ENCODE peak calls at places on chromosomes 16 and 17, in ten cellular contexts. M is astrocyte of the spinal cord, E is cardiac muscle cell, I is H7, N is SJCRH30, L is tibial nerve, G is prostate gland, R is pancreas, S is ovary, W is AG10803. V is an unnamed sample.
A peak's percentile ranks its signal among the peaks of the same experiment; 100 is the strongest.

GRCh38 chr16:15757630-15758251 is 99.1 kb downstream of the MYH11 start:
- DNase-seq in N (no peak), S (no peak), M (no peak), G (no peak), L (no peak), W (no peak), R (no peak), E (no peak), I (peak; percentile 43), V (peak; percentile 41)

GRCh38 chr17:16938031-16938430 is 33.9 kb downstream of the TNFRSF13B start:
- DNase-seq in L (no peak), N (no peak), I (peak; percentile 1), G (no peak), E (no peak), W (no peak), S (no peak), R (no peak), M (no peak), V (no peak)

GRCh38 chr17:74394275-74394950 is 27.1 kb downstream of the GPR142 start:
- DNase-seq in I (no peak), R (no peak), W (no peak), L (no peak), G (no peak), S (no peak), M (no peak), E (no peak), N (no peak), V (peak; percentile 61)

GRCh38 chr16:57648125-57648524 is 19.7 kb downstream of the ADGRG1 start:
- DNase-seq in M (no peak), N (no peak), L (no peak), E (no peak), R (no peak), S (no peak), I (no peak), W (no peak), G (no peak), V (no peak)

GRCh38 chr16:86761117-86761971 is 183.0 kb downstream of the FOXL1 start:
- DNase-seq in I (peak; percentile 91), M (peak; percentile 59), W (peak; percentile 89), S (no peak), G (no peak), R (peak; percentile 23), E (peak; percentile 71), L (peak; percentile 68), N (no peak), V (peak; percentile 47)

GRCh38 chr16:26005336-26005735 is 313.6 kb downstream of the HS3ST4 start:
- DNase-seq in N (no peak), S (no peak), E (no peak), R (no peak), G (no peak), M (no peak), I (no peak), W (no peak), L (no peak), V (no peak)

GRCh38 chr17:43952724-43953666 is 745 bp downstream of the PYY start:
- DNase-seq in L (no peak), M (no peak), N (peak; percentile 42), S (no peak), I (peak; percentile 99), W (no peak), G (no peak), R (no peak), E (no peak), V (no peak)

GRCh38 chr17:68248199-68248825 is 469 bp downstream of the AMZ2 start:
- DNase-seq in N (no peak), M (peak; percentile 55), L (peak; percentile 56), R (no peak), G (peak; percentile 40), I (no peak), E (peak; percentile 73), S (peak; percentile 84), W (peak; percentile 80), V (no peak)

GRCh38 chr16:83900611-83901010 is 1.7 kb downstream of the MLYCD start:
- DNase-seq in M (no peak), I (no peak), G (no peak), S (no peak), W (no peak), L (no peak), N (no peak), R (no peak), E (no peak), V (no peak)
- H3K4me3 ChIP-seq in M (no peak overlapping the region), I (no peak overlapping the region), G (no peak overlapping the region), S (no peak overlapping the region), W (no peak overlapping the region), L (no peak overlapping the region), N (no peak overlapping the region), R (peak overlapping the region; percentile 99), E (no peak overlapping the region), V (peak overlapping the region; percentile 71)

DNA sequence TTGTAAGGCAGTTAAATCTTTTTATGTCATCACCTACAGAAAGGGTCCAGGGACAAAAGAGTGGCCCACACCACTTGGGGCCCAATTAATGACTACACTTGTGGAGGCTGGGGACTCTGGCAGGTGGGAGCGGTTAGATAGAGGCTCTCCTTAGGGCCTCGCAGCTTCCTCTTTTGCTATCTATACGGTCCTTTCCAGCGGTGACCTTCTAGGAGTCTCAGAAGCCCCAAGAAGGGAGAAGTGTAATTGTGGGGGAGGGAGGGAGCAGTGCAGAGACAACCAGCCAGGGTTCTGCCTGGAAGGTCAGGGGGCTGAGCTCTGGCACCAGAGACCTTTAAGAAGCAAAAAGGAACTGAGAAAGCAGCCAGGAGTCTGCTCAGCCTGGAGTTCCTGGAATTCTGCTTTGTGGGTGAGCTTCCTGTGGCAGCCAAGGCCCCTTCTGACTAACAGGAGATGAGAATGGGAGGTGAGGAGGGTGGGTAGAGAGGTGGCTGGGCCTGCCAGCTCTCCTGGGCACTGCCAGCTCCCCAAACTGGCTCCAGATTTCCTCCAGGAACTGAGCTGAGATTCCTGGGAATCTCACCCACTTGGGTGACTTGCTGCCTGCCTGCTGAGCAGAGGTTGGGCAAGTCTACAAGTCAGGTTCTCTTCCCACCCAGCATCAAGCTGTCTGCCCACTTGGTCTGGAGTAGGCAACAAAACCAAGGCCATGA is 16.3 kb upstream of the MAP3K14 start:
- DNase-seq in L (no peak), W (no peak), R (no peak), E (peak; percentile 45), N (no peak), S (peak; percentile 9), G (no peak), I (no peak), M (no peak), V (no peak)
- H3K4me3 ChIP-seq in L (no peak overlapping the region), W (no peak overlapping the region), R (no peak overlapping the region), E (no peak overlapping the region), N (no peak overlapping the region), S (no peak overlapping the region), G (no peak overlapping the region), I (no peak overlapping the region), M (no peak overlapping the region), V (no peak overlapping the region)

GRCh38 chr17:49725453-49725852 is 17.7 kb upstream of the SLC35B1 start:
- DNase-seq in E (no peak), G (no peak), L (no peak), S (no peak), R (no peak), N (no peak), W (no peak), M (no peak), I (no peak), V (no peak)

GRCh38 chr17:49727353-49727752 is 19.6 kb upstream of the SLC35B1 start:
- DNase-seq in I (no peak), S (no peak), N (peak; percentile 92), M (no peak), L (no peak), E (no peak), G (no peak), W (no peak), R (no peak), V (no peak)

GRCh38 chr17:49728425-49728824 is 20.7 kb upstream of the SLC35B1 start:
- DNase-seq in N (no peak), M (no peak), I (no peak), G (no peak), L (no peak), W (no peak), R (no peak), S (no peak), E (no peak), V (no peak)

GRCh38 chr17:49722066-49722465 is 14.3 kb upstream of the SLC35B1 start:
- DNase-seq in N (no peak), I (no peak), M (no peak), L (no peak), R (no peak), E (no peak), G (no peak), S (no peak), W (no peak), V (no peak)

DNA sequence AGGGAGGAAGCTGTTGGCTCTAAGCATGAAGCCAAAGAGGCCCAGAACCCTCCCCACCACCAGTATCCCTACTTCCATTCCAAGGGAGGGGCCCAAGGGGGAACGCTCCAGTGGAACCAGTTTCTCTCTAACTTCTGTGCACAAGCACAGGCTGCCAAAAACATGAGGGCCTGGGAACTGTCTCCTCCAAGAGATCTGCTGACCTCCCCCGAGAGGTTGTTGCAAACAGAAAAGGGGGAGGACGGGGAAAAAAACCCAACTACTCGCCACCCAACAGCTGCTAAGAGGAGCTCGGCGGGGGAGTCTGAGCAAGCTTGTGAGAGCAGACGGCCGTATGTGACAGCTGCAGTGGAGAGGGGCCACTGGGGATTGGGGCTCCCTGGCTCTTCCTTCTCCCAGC is 15.7 kb upstream of the SLC35B1 start:
- DNase-seq in M (no peak), S (peak; percentile 86), G (no peak), W (no peak), I (no peak), R (no peak), E (peak; percentile 66), N (peak; percentile 96), L (no peak), V (peak; percentile 54)
- H3K4me3 ChIP-seq in M (no peak overlapping the region), S (no peak overlapping the region), G (no peak overlapping the region), W (no peak overlapping the region), I (no peak overlapping the region), R (no peak overlapping the region), E (no peak overlapping the region), N (peak overlapping the region; percentile 38), L (no peak overlapping the region), V (no peak overlapping the region)

GRCh38 chr17:77668518-77668917 is 290.0 kb upstream of the TNRC6C start:
- DNase-seq in S (no peak), I (no peak), M (no peak), N (no peak), G (no peak), W (no peak), R (no peak), E (no peak), L (no peak), V (no peak)

GRCh38 chr17:77665833-77666232 is 292.7 kb upstream of the TNRC6C start:
- DNase-seq in L (no peak), S (no peak), I (no peak), E (no peak), G (no peak), N (no peak), W (no peak), R (no peak), M (no peak), V (no peak)

GRCh38 chr17:77666480-77666879 is 292.0 kb upstream of the TNRC6C start:
- DNase-seq in S (no peak), W (no peak), G (no peak), L (no peak), I (no peak), N (no peak), E (no peak), M (no peak), R (no peak), V (no peak)

GRCh38 chr17:77667478-77667877 is 291.0 kb upstream of the TNRC6C start:
- DNase-seq in R (no peak), G (no peak), I (no peak), N (peak; percentile 19), M (no peak), E (no peak), W (no peak), S (no peak), L (no peak), V (no peak)

DNA sequence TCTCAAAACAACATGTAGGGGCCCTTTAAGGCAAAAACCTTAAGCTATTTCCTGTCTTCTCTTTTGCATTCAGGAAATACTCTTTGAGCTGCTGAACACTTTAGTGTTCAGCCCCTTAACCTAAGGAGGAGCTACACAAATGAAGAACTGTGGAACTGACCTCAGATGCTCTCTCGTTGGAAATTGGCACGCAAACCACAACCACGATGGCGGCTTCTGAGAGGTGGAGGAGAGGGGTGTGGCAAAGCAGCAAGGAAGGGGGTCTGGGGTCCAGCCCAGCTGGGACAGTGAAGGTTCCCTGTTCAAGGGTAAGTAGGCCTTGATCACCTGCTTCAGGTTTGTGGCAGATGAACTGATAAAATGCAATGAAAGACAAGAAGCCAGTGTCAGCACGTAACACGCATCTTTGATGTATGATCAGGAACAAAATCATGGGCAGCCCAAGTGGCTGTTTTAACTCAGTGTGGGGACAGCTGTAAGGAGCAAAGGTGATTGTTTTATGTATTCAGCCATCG is 291.6 kb upstream of the TNRC6C start:
- DNase-seq in R (no peak), N (no peak), G (no peak), W (no peak), S (no peak), I (no peak), M (no peak), E (no peak), L (no peak), V (no peak)
- H3K4me3 ChIP-seq in R (no peak overlapping the region), N (no peak overlapping the region), G (no peak overlapping the region), W (no peak overlapping the region), S (no peak overlapping the region), I (no peak overlapping the region), M (no peak overlapping the region), E (no peak overlapping the region), L (no peak overlapping the region), V (no peak overlapping the region)